ENCODE peak calls at places on chromosomes 5 and 9, in nine cellular contexts. R is NB4, X is psoas muscle, K is upper lobe of right lung, P is endodermal cell, T is uterus, S is Calu3, V is fibroblast of mammary gland, F is GM20000. N is an unnamed sample.

GRCh38 chr5:76270214-76270613 is 132.9 kb upstream of the IQGAP2 start:
- DNase-seq in K (no peak), P (no peak), T (no peak), R (no peak), F (peak; percentile 43), S (peak; percentile 55), X (no peak), V (peak; percentile 2), N (no peak)

GRCh38 chr9:130111805-130112204 is 58.1 kb downstream of the GPR107 start:
- DNase-seq in R (no peak), T (no peak), P (no peak), V (no peak), X (no peak), F (no peak), K (no peak), S (no peak), N (no peak)

GRCh38 chr5:91266184-91266705 is 116.9 kb downstream of the ARRDC3 start:
- DNase-seq in S (no peak), T (no peak), X (no peak), F (peak; percentile 25), V (peak; percentile 68), P (no peak), R (peak; percentile 61), K (no peak), N (no peak)

GRCh38 chr9:126763130-126763764 is 41.6 kb upstream of the ZBTB43 start:
- DNase-seq in R (peak; percentile 28), F (no peak), S (no peak), X (no peak), P (peak; percentile 65), K (no peak), T (no peak), V (no peak), N (no peak)

GRCh38 chr5:56326770-56327169 is 93.6 kb upstream of the ANKRD55 start:
- DNase-seq in T (no peak), P (no peak), S (no peak), R (no peak), X (no peak), K (no peak), V (no peak), F (no peak), N (no peak)

GRCh38 chr9:13860926-13861325 is 453.0 kb downstream of the NFIB start:
- DNase-seq in R (no peak), P (no peak), V (peak; percentile 54), F (no peak), K (no peak), T (no peak), S (no peak), X (no peak), N (no peak)

GRCh38 chr9:93676310-93677054 is 100.1 kb downstream of the PHF2 start:
- DNase-seq in K (peak; percentile 62), X (peak; percentile 49), P (peak; percentile 26), S (no peak), T (peak; percentile 10), F (no peak), V (no peak), R (no peak), N (peak; percentile 34)

GRCh38 chr5:159135896-159136531 is 36.3 kb upstream of the EBF1 start:
- DNase-seq in S (no peak), X (no peak), R (no peak), P (no peak), T (no peak), F (no peak), K (no peak), V (peak; percentile 83), N (no peak)

GRCh38 chr5:84382363-84383295 is 2.1 kb downstream of the EDIL3 start:
- DNase-seq in X (peak; percentile 39), S (peak; percentile 67), K (peak; percentile 72), P (peak; percentile 89), R (peak; percentile 69), T (peak; percentile 41), F (no peak), V (peak; percentile 11), N (peak; percentile 63)

GRCh38 chr5:177412603-177413233 is 3.4 kb upstream of the F12 start:
- DNase-seq in R (peak; percentile 57), V (no peak), P (no peak), S (no peak), F (peak; percentile 60), K (no peak), T (no peak), X (no peak), N (no peak)

GRCh38 chr9:131310833-131311554 is 21.5 kb downstream of the PLPP7 start:
- DNase-seq in S (no peak), K (no peak), X (peak; percentile 76), T (no peak), P (peak; percentile 73), R (peak; percentile 34), V (no peak), F (no peak), N (no peak)

GRCh38 chr9:116491659-116492058 is 195.4 kb upstream of the TRIM32 start:
- DNase-seq in T (no peak), V (no peak), S (no peak), F (no peak), R (no peak), K (no peak), X (no peak), P (no peak), N (no peak)

GRCh38 chr5:113331201-113331551 is 103.6 kb downstream of the TSSK1B start:
- DNase-seq in K (no peak), F (no peak), X (no peak), V (peak; percentile 58), P (no peak), S (no peak), T (no peak), R (no peak), N (no peak)

GRCh38 chr5:1885777-1886633 is 3.3 kb upstream of the IRX4 start:
- DNase-seq in V (no peak), R (no peak), S (no peak), T (no peak), P (peak; percentile 73), X (peak; percentile 17), K (no peak), F (no peak), N (no peak)

GRCh38 chr5:74990194-74990593 is 62.2 kb downstream of the GCNT4 start:
- DNase-seq in S (no peak), K (no peak), T (no peak), P (no peak), F (no peak), X (no peak), V (no peak), R (no peak), N (no peak)

GRCh38 chr5:133341296-133341695 is 271.0 kb downstream of the FSTL4 start:
- DNase-seq in P (no peak), T (no peak), X (no peak), K (peak; percentile 41), F (no peak), R (no peak), V (no peak), S (no peak), N (no peak)

GRCh38 chr5:133340822-133341221 is 271.5 kb downstream of the FSTL4 start:
- DNase-seq in V (no peak), X (no peak), S (no peak), T (no peak), R (no peak), P (no peak), K (no peak), F (no peak), N (no peak)

GRCh38 chr5:133340002-133340755 is 272.2 kb downstream of the FSTL4 start:
- DNase-seq in K (no peak), X (no peak), P (no peak), S (no peak), V (no peak), T (no peak), F (no peak), R (no peak), N (no peak)

GRCh38 chr5:133343196-133343595 is 269.1 kb downstream of the FSTL4 start:
- DNase-seq in X (no peak), T (no peak), V (no peak), R (no peak), F (no peak), S (no peak), P (no peak), K (no peak), N (no peak)

GRCh38 chr5:133341915-133342710 is 270.2 kb downstream of the FSTL4 start:
- DNase-seq in P (peak; percentile 78), K (peak; percentile 39), T (no peak), F (no peak), V (no peak), S (no peak), R (no peak), X (no peak), N (no peak)
- TF ChIP-seq CTCF in P (peak; percentile 58), K (no peak), T (no peak), F (no peak), V (no peak), S (no peak), R (no peak), X (no peak), N (no peak)

DNA sequence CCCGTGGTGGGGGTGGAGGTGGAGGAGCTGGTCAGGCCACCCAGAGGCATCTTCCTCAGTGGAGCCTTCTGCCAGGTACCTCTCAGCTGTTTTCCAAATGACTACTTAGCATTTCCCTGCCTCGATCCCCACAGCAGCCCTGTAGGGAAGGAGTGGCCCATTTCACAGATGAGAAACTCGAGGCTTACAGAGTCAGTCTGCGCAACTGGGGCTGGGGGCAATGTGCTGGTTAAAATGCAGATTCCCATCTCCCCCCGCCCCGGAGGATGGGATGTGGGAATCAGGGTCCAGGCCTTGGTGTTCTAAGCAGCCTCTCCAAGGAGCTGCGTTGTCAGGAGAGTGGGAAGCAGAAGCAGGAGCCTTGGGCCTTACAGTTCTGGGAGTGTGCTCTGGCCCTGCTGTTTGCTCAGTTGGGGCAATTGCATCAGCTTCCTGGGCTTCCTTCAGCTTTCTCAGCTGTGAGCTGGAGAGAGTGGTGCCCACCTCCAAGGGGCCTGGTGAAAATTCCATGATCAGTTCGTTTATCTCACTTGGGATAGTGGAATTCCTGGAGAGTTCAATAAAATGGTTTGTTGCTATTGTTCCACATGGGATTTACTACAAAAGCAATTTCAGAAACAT is 19.4 kb downstream of the ERGIC1 start:
- DNase-seq in S (no peak), P (no peak), T (peak; percentile 22), V (peak; percentile 58), R (no peak), F (no peak), K (no peak), X (no peak), N (no peak)
- TF ChIP-seq CTCF in S (no peak), P (no peak), T (no peak), V (no peak), R (no peak), F (no peak), K (no peak), X (no peak), N (no peak)

GRCh38 chr5:97063276-97063675 is 79.1 kb downstream of the LIX1 start:
- DNase-seq in S (no peak), X (no peak), P (no peak), R (no peak), K (no peak), F (no peak), T (no peak), V (no peak), N (no peak)
- TF ChIP-seq CTCF in S (no peak), X (no peak), P (no peak), R (no peak), K (no peak), F (no peak), T (no peak), V (no peak), N (no peak)

DNA sequence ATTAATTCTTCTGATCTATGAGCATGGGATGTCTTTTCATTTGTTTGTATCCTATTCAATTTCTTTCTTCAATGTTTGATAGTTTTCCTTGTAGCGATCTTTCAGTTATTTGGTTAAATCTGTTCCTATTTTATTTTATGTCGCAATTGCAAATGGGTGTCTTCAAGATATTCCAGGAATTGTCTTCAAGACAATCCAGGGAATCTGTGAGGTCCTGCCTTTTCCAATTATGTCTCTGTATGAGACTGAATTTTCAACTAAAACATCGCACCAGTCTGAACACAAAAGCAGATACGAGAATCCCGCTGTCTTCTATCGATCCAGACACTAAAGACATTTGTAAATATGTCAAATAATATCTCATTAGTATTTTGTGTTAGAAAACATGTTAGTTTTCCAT is 485.5 kb downstream of the BNC2 start:
- DNase-seq in S (no peak), P (no peak), V (no peak), K (no peak), T (no peak), F (no peak), R (no peak), X (no peak), N (no peak)
- TF ChIP-seq CTCF in S (no peak), P (no peak), V (no peak), K (no peak), T (no peak), F (no peak), R (no peak), X (no peak), N (no peak)